ENCODE peak calls at places on chromosomes 3 and 15, in five cellular contexts. One of them, this sample, is unnamed.

GRCh38 chr15:51386960-51387698 is 45.7 kb downstream of the GLDN start:
- DNase-seq in hippocampal formation: no peak
- DNase-seq in NCI-H345: no peak
- DNase-seq in spleen: no peak
- DNase-seq in effector CD4-positive, alpha-beta T cell: no peak
- DNase-seq in this sample: no peak

GRCh38 chr15:93478922-93479321 is 389.9 kb upstream of the RGMA start:
- DNase-seq in hippocampal formation: no peak
- DNase-seq in NCI-H345: no peak
- DNase-seq in effector CD4-positive, alpha-beta T cell: no peak
- DNase-seq in spleen: no peak
- DNase-seq in this sample: no peak

GRCh38 chr15:66621491-66622467 is 56.0 kb upstream of the LCTL start:
- DNase-seq in effector CD4-positive, alpha-beta T cell: no peak
- DNase-seq in hippocampal formation: no peak
- DNase-seq in spleen: no peak
- DNase-seq in NCI-H345: no peak
- DNase-seq in this sample: peak

GRCh38 chr3:13043656-13044055 is 29.6 kb downstream of the IQSEC1 start:
- DNase-seq in NCI-H345: no peak
- DNase-seq in hippocampal formation: no peak
- DNase-seq in effector CD4-positive, alpha-beta T cell: no peak
- DNase-seq in spleen: no peak
- DNase-seq in this sample: no peak

GRCh38 chr3:120350431-120350941 is 1.3 kb upstream of the LRRC58 start:
- DNase-seq in hippocampal formation: peak
- DNase-seq in spleen: peak
- DNase-seq in NCI-H345: no peak
- DNase-seq in effector CD4-positive, alpha-beta T cell: no peak
- DNase-seq in this sample: peak

GRCh38 chr3:182785756-182786155 is 7.5 kb upstream of the ATP11B start:
- DNase-seq in NCI-H345: no peak
- DNase-seq in spleen: no peak
- DNase-seq in hippocampal formation: no peak
- DNase-seq in effector CD4-positive, alpha-beta T cell: no peak
- DNase-seq in this sample: no peak

GRCh38 chr3:46422617-46423016 is 15.6 kb downstream of the CCRL2 start:
- DNase-seq in effector CD4-positive, alpha-beta T cell: no peak
- DNase-seq in NCI-H345: no peak
- DNase-seq in spleen: no peak
- DNase-seq in hippocampal formation: no peak
- DNase-seq in this sample: no peak

GRCh38 chr3:30511524-30512278 is 94.7 kb upstream of the TGFBR2 start:
- DNase-seq in effector CD4-positive, alpha-beta T cell: no peak
- DNase-seq in NCI-H345: no peak
- DNase-seq in hippocampal formation: no peak
- DNase-seq in spleen: no peak
- DNase-seq in this sample: no peak

GRCh38 chr3:57917611-57918010 is 90.6 kb upstream of the FLNB start:
- DNase-seq in spleen: no peak
- DNase-seq in hippocampal formation: no peak
- DNase-seq in effector CD4-positive, alpha-beta T cell: no peak
- DNase-seq in NCI-H345: no peak
- DNase-seq in this sample: no peak

GRCh38 chr3:29759021-29759359 is 478.1 kb downstream of the RBMS3 start:
- DNase-seq in hippocampal formation: no peak
- DNase-seq in NCI-H345: no peak
- DNase-seq in effector CD4-positive, alpha-beta T cell: no peak
- DNase-seq in spleen: no peak
- DNase-seq in this sample: no peak

GRCh38 chr3:15339786-15340215 is 7.4 kb upstream of the SH3BP5 start:
- DNase-seq in hippocampal formation: no peak
- DNase-seq in spleen: no peak
- DNase-seq in NCI-H345: no peak
- DNase-seq in effector CD4-positive, alpha-beta T cell: no peak
- DNase-seq in this sample: no peak

GRCh38 chr3:141019244-141019643 is 31.9 kb upstream of the SPSB4 start:
- DNase-seq in NCI-H345: no peak
- DNase-seq in spleen: no peak
- DNase-seq in hippocampal formation: no peak
- DNase-seq in effector CD4-positive, alpha-beta T cell: no peak
- DNase-seq in this sample: no peak

GRCh38 chr3:159941043-159941994 is 47.3 kb upstream of the IL12A start:
- DNase-seq in effector CD4-positive, alpha-beta T cell: no peak
- DNase-seq in spleen: no peak
- DNase-seq in NCI-H345: no peak
- DNase-seq in hippocampal formation: no peak
- DNase-seq in this sample: no peak

GRCh38 chr3:139117136-139117675 is 72.5 kb upstream of the PRR23C start:
- DNase-seq in effector CD4-positive, alpha-beta T cell: no peak
- DNase-seq in spleen: no peak
- DNase-seq in hippocampal formation: no peak
- DNase-seq in NCI-H345: no peak
- DNase-seq in this sample: no peak

GRCh38 chr3:43733459-43734384 is 43.0 kb downstream of the ABHD5 start:
- DNase-seq in spleen: no peak
- DNase-seq in hippocampal formation: no peak
- DNase-seq in effector CD4-positive, alpha-beta T cell: no peak
- DNase-seq in NCI-H345: no peak
- DNase-seq in this sample: no peak

GRCh38 chr3:113097821-113098516 is 107.2 kb downstream of the GTPBP8 start:
- DNase-seq in NCI-H345: no peak
- DNase-seq in hippocampal formation: no peak
- DNase-seq in spleen: no peak
- DNase-seq in effector CD4-positive, alpha-beta T cell: no peak
- DNase-seq in this sample: no peak

GRCh38 chr3:5565026-5565425 is 377.5 kb downstream of the EDEM1 start:
- DNase-seq in NCI-H345: no peak
- DNase-seq in spleen: no peak
- DNase-seq in effector CD4-positive, alpha-beta T cell: no peak
- DNase-seq in hippocampal formation: no peak
- DNase-seq in this sample: no peak